ENCODE peak calls at places on chromosome 15, in four cellular contexts. M is K562, H is A549, Z is GM12878. G is an unnamed sample.

GRCh38 chr15:49674370-49674769 is 53.5 kb downstream of the DTWD1 start:
- DNase-seq in M (no peak), Z (no peak), H (no peak), G (no peak)

GRCh38 chr15:100847194-100847593 is 32.4 kb upstream of the ALDH1A3 start:
- DNase-seq in H (no peak), Z (no peak), M (no peak), G (no peak)

GRCh38 chr15:65383991-65384390 is 6.2 kb upstream of the IGDCC3 start:
- DNase-seq in H (no peak), Z (no peak), M (no peak), G (no peak)

GRCh38 chr15:94235681-94236080 is 4.3 kb downstream of the MCTP2 start:
- DNase-seq in H (no peak), Z (no peak), M (no peak), G (no peak)

GRCh38 chr15:49887604-49888340 is 231.3 kb downstream of the ATP8B4 start:
- DNase-seq in Z (no peak), M (no peak), H (no peak), G (peak)

GRCh38 chr15:44489464-44489863 is 47.5 kb upstream of the EIF3J start:
- DNase-seq in M (no peak), Z (no peak), H (peak), G (no peak)

GRCh38 chr15:84784262-84784661 is 32.9 kb upstream of the ALPK3 start:
- DNase-seq in Z (no peak), M (no peak), H (no peak), G (no peak)

GRCh38 chr15:74311734-74312444 is 55.6 kb downstream of the CYP11A1 start:
- DNase-seq in Z (no peak), M (peak), H (peak), G (peak)

GRCh38 chr15:95556225-95556624 is 774.3 kb upstream of the NR2F2 start:
- DNase-seq in Z (no peak), M (no peak), H (no peak), G (no peak)

GRCh38 chr15:60740787-60741354 is 261.9 kb upstream of the ICE2 start:
- DNase-seq in M (no peak), Z (no peak), H (no peak), G (no peak)

GRCh38 chr15:95972812-95973211 is 357.7 kb upstream of the NR2F2 start:
- DNase-seq in H (no peak), M (no peak), Z (no peak), G (no peak)

GRCh38 chr15:70833897-70834765 is 19.8 kb downstream of the LARP6 start:
- DNase-seq in M (no peak), H (peak), Z (no peak), G (no peak)

GRCh38 chr15:33154366-33155166 is 39.9 kb downstream of the FMN1 start:
- DNase-seq in M (no peak), Z (no peak), H (no peak), G (no peak)
- TF ChIP-seq EP300 in M (no peak), Z (no peak), H (no peak), G (peak)

DNA sequence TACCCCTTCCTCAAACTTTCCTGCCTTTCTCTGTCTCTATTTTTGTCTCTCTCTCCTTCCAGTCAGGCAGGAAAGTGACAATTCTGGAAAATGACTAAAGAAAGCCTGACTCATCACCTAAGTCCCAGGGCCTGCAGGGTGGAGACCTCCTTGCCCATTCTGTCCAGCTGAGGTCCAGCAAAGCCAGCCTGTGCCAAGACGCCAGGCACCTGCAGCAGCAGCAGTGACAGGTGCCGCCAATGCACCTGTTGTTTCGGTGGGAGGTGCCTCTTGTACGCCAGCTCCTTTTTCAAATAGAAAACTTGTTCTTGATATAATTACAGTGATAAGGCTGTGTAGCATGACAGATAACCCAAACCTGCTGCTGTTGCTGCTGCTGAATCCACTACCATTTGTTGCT is 501.3 kb downstream of the NTRK3 start:
- DNase-seq in M (no peak), H (no peak), Z (no peak), G (no peak)
- TF ChIP-seq SMC3 in M (no peak), H (no peak), Z (no peak), G (no peak)

GRCh38 chr15:77508541-77509505 is 88.1 kb downstream of the HMG20A start:
- DNase-seq in H (no peak), M (no peak), Z (no peak), G (no peak)

GRCh38 chr15:77507151-77507847 is 86.6 kb downstream of the HMG20A start:
- DNase-seq in Z (no peak), M (no peak), H (no peak), G (no peak)

GRCh38 chr15:77506311-77507150 is 85.8 kb downstream of the HMG20A start:
- DNase-seq in M (peak), Z (no peak), H (no peak), G (no peak)

GRCh38 chr15:77505556-77505955 is 84.9 kb downstream of the HMG20A start:
- DNase-seq in M (no peak), Z (no peak), H (no peak), G (no peak)

GRCh38 chr15:77507911-77508310 is 87.2 kb downstream of the HMG20A start:
- DNase-seq in M (no peak), Z (no peak), H (no peak), G (no peak)
- TF ChIP-seq EP300 in M (no peak), Z (no peak), H (no peak), G (no peak)

GRCh38 chr15:39427705-39428104 is 153.2 kb upstream of the THBS1 start:
- DNase-seq in H (no peak), Z (no peak), M (peak), G (peak)
- TF ChIP-seq SMC3 in H (no peak), Z (no peak), M (no peak), G (no peak)

DNA sequence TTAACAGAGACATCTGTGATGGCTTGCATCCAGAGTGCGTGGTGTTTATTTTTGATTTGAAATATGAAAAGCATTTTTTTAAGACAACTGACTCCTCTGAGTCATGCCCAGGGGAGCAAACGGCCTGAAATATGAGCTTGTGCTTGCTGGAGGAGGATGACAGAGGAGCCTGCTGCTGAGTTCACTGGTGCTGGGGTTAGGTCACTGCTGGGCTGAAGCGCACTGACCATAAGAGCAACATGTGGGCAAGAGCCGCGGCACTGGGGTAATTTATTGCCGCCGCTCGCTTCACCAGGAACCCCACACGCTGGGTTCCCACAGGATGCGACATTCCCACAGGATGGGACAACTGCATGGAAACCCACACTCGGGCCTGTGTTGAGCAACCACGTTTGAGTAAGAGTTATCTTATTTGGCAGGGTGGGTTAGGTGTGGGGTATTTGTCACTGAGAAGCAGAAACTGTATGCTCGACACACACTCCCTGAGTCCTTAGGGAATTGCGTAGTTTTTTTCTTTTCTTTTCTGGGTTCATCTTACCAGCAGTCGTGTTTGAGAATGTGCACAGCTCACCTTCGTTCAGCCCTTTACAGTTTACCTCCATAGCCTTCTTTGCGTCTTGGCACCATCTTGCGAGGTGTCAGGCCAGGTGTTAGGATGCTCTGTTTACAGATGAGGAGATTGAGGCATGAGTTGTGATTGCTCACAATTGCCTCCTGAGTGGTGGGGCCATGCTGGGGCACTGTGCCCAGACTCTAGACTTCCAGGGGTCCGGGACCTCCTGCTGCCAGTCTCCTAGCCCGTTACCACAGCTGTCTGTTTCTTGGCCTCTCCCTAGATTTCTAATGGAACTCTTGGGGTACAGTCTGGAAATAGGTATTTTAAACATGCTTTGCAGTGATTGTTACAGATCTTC is 60.4 kb downstream of the SMAD3 start:
- DNase-seq in M (peak), Z (no peak), H (peak), G (no peak)
- TF ChIP-seq EP300 in M (peak), Z (no peak), H (peak), G (peak)

G was measured in SK-N-SH.